ENCODE peak calls at places on chromosomes 3 and 15, in eight cellular contexts. S is natural killer cell treated with Interleukin-12 subunit alpha and Interleukin-12 subunit beta and Interleukin-15 and Interleukin-18, amount 100 ng/mL, for 72 hours; E is activated CD8-positive, alpha-beta memory T cell treated with anti-CD3 and anti-CD28 coated beads, Interleukin-2, amount 50 U/mL, for 48 hours; K is left ventricle myocardium superior; F is Caco-2; U is HS-5; A is fibroblast of pulmonary artery; N is RWPE1. G is an unnamed sample.

GRCh38 chr3:55330355-55330754 is 156.8 kb downstream of the WNT5A start:
- DNase-seq in S (no peak), E (no peak), K (no peak), F (no peak), U (peak), A (peak), N (peak), G (peak)

GRCh38 chr3:161859870-161860450 is 363.4 kb downstream of the OTOL1 start:
- DNase-seq in S (no peak), E (no peak), K (no peak), F (no peak), U (no peak), A (no peak), N (no peak), G (no peak)

GRCh38 chr15:62492900-62493299 is 327.8 kb upstream of the C2CD4B start:
- DNase-seq in S (no peak), E (no peak), K (peak), F (no peak), U (no peak), A (no peak), N (no peak), G (no peak)

GRCh38 chr3:184005981-184006507 is 11.6 kb downstream of the ABCC5 start:
- DNase-seq in S (no peak), E (no peak), K (peak), F (peak), U (no peak), A (peak), N (peak), G (no peak)

GRCh38 chr3:144085964-144086363 is 114.3 kb downstream of the DIPK2A start:
- DNase-seq in S (no peak), E (no peak), K (no peak), F (no peak), U (peak), A (peak), N (peak), G (peak)

GRCh38 chr3:12967751-12968209 is 105.4 kb downstream of the IQSEC1 start:
- DNase-seq in S (peak), E (peak), K (peak), F (peak), U (no peak), A (peak), N (peak), G (peak)

GRCh38 chr15:58524247-58524646 is 92.5 kb downstream of the LIPC start:
- DNase-seq in S (no peak), E (no peak), K (no peak), F (no peak), U (no peak), A (peak), N (no peak), G (no peak)

GRCh38 chr15:39172380-39173281 is 408.2 kb upstream of the THBS1 start:
- DNase-seq in S (no peak), E (no peak), K (no peak), F (peak), U (no peak), A (peak), N (no peak), G (peak)

GRCh38 chr3:73510298-73510697 is 114.4 kb downstream of the PDZRN3 start:
- DNase-seq in S (no peak), E (no peak), K (no peak), F (no peak), U (no peak), A (no peak), N (no peak), G (no peak)

GRCh38 chr3:149879872-149880271 is 66.9 kb downstream of the RNF13 start:
- DNase-seq in S (no peak), E (no peak), K (peak), F (peak), U (peak), A (peak), N (peak), G (peak)

GRCh38 chr3:138188013-138188352 is 882 bp downstream of the ARMC8 start:
- DNase-seq in S (no peak), E (no peak), K (no peak), F (no peak), U (peak), A (peak), N (peak), G (peak)

GRCh38 chr3:150300376-150300775 is 107.7 kb upstream of the TSC22D2 start:
- DNase-seq in S (no peak), E (no peak), K (no peak), F (no peak), U (no peak), A (peak), N (peak), G (no peak)

GRCh38 chr3:81764665-81765064 is 3.2 kb upstream of the GBE1 start:
- DNase-seq in S (no peak), E (no peak), K (no peak), F (no peak), U (no peak), A (peak), N (no peak), G (peak)

GRCh38 chr3:35931867-35932266 is 292.5 kb downstream of the ARPP21 start:
- DNase-seq in S (no peak), E (no peak), K (no peak), F (no peak), U (no peak), A (peak), N (no peak), G (no peak)